ENCODE peak calls at places on chromosome X, in eight cellular contexts. Y is stomach; P is effector memory CD4-positive, alpha-beta T cell; Q is brain microvascular endothelial cell; K is cardiac muscle cell; V is pancreas; Z is endodermal cell; C is suprapubic skin. N is an unnamed sample. For H3K36me3, the result is how much of the 10 kb centered on the place peaks cover.

GRCh38 chrX:42119076-42119475 is 195.7 kb upstream of the CASK start:
- DNase-seq in Y (no peak), P (no peak), Q (peak), K (peak), V (no peak), Z (no peak), C (no peak), N (no peak)

GRCh38 chrX:39149761-39150160 is 348.5 kb downstream of the MID1IP1 start:
- DNase-seq in Y (peak), P (no peak), Q (peak), K (peak), V (peak), Z (peak), C (peak), N (peak)

GRCh38 chrX:92232182-92232581 is 453.0 kb downstream of the PCDH11X start:
- DNase-seq in Y (no peak), P (no peak), Q (no peak), K (peak), V (no peak), Z (no peak), C (no peak), N (no peak)

GRCh38 chrX:109261279-109261678 is 220.6 kb downstream of the GUCY2F start:
- DNase-seq in Y (no peak), P (no peak), Q (no peak), K (peak), V (no peak), Z (no peak), C (no peak), N (no peak)

GRCh38 chrX:18422325-18422724 is 3.1 kb upstream of the CDKL5 start:
- DNase-seq in Y (no peak), P (no peak), Q (peak), K (peak), V (no peak), Z (no peak), C (no peak), N (no peak)

GRCh38 chrX:71107762-71108360 is 1.3 kb upstream of the CXorf65 start:
- DNase-seq in Y (no peak), P (peak), Q (no peak), K (peak), V (no peak), Z (no peak), C (no peak), N (peak)

GRCh38 chrX:37423864-37424569 is 74.9 kb downstream of the PRRG1 start:
- DNase-seq in Y (no peak), P (no peak), Q (peak), K (peak), V (no peak), Z (no peak), C (no peak), N (no peak)

GRCh38 chrX:11435568-11435967 is 142.4 kb downstream of the AMELX start:
- DNase-seq in Y (no peak), P (no peak), Q (no peak), K (peak), V (no peak), Z (no peak), C (no peak), N (no peak)

GRCh38 chrX:118901991-118902390 is 72.4 kb upstream of the LONRF3 start:
- DNase-seq in Y (no peak), P (no peak), Q (no peak), K (no peak), V (no peak), Z (no peak), C (no peak), N (no peak)

GRCh38 chrX:46811101-46811500 is 25.7 kb upstream of the RP2 start:
- DNase-seq in Y (no peak), P (no peak), Q (no peak), K (no peak), V (no peak), Z (no peak), C (no peak), N (no peak)

GRCh38 chrX:136764206-136764605 is 16.5 kb downstream of the ARHGEF6 start:
- DNase-seq in Y (no peak), P (no peak), Q (no peak), K (no peak), V (no peak), Z (no peak), C (no peak), N (no peak)

GRCh38 chrX:150504399-150505186 is 63.8 kb upstream of the MTM1 start:
- DNase-seq in Y (no peak), P (no peak), Q (no peak), K (no peak), V (no peak), Z (peak), C (no peak), N (no peak)

GRCh38 chrX:56728321-56728720 is 722 bp upstream of the NBDY start:
- DNase-seq in Y (no peak), P (no peak), Q (no peak), K (peak), V (no peak), Z (no peak), C (no peak), N (no peak)

GRCh38 chrX:148601034-148601433 is 100.6 kb downstream of the AFF2 start:
- DNase-seq in Y (no peak), P (no peak), Q (no peak), K (peak), V (no peak), Z (no peak), C (no peak), N (no peak)

GRCh38 chrX:95056901-95057300 is 1382.9 kb downstream of the FAM133A start:
- DNase-seq in Y (no peak), P (no peak), Q (no peak), K (peak), V (no peak), Z (no peak), C (no peak), N (no peak)

GRCh38 chrX:23788946-23789345 is 6.0 kb downstream of the SAT1 start:
- DNase-seq in Y (no peak), P (no peak), Q (no peak), K (peak), V (no peak), Z (no peak), C (no peak), N (no peak)

GRCh38 chrX:152810403-152810802 is 20.2 kb downstream of the CETN2 start:
- DNase-seq in Y (no peak), P (no peak), Q (no peak), K (no peak), V (no peak), Z (no peak), C (no peak), N (no peak)

GRCh38 chrX:38879631-38880220 is 78.5 kb downstream of the MID1IP1 start:
- DNase-seq in Y (peak), P (no peak), Q (no peak), K (no peak), V (peak), Z (no peak), C (no peak), N (no peak)

GRCh38 chrX:19774905-19775304 is 112.5 kb downstream of the SH3KBP1 start:
- DNase-seq in Y (no peak), P (no peak), Q (no peak), K (no peak), V (no peak), Z (no peak), C (no peak), N (no peak)

GRCh38 chrX:152725409-152725808 is 8.1 kb downstream of the CSAG1 start:
- DNase-seq in Y (no peak), P (no peak), Q (no peak), K (no peak), V (no peak), Z (peak), C (no peak), N (no peak)

GRCh38 chrX:1421433-1422134 is 29.7 kb upstream of the SLC25A6 start:
- DNase-seq in Y (no peak), P (no peak), Q (no peak), K (no peak), V (no peak), Z (no peak), C (peak), N (no peak)

GRCh38 chrX:115616943-115617563 is 56.1 kb downstream of the PLS3 start:
- DNase-seq in Y (no peak), P (no peak), Q (peak), K (peak), V (no peak), Z (peak), C (no peak), N (no peak)

GRCh38 chrX:11137543-11138139 is 26.5 kb downstream of the HCCS start:
- DNase-seq in Y (no peak), P (no peak), Q (peak), K (peak), V (no peak), Z (no peak), C (no peak), N (peak)

GRCh38 chrX:41337140-41337539 is 3.2 kb downstream of the DDX3X start:
- DNase-seq in Y (no peak), P (no peak), Q (no peak), K (no peak), V (no peak), Z (no peak), C (no peak), N (no peak)

GRCh38 chrX:50638123-50638522 is 167.5 kb upstream of the DGKK start:
- DNase-seq in Y (no peak), P (no peak), Q (no peak), K (peak), V (no peak), Z (no peak), C (no peak), N (peak)

GRCh38 chrX:6910218-6910617 is 237.3 kb upstream of the STS start:
- DNase-seq in Y (no peak), P (no peak), Q (no peak), K (no peak), V (no peak), Z (no peak), C (no peak), N (no peak)

GRCh38 chrX:40100141-40100536 is 2.4 kb upstream of the BCOR start:
- DNase-seq in Y (peak), P (no peak), Q (no peak), K (peak), V (no peak), Z (peak), C (no peak), N (no peak)

GRCh38 chrX:97490656-97491055 is 606.9 kb downstream of the RPA4 start:
- DNase-seq in Y (no peak), P (no peak), Q (no peak), K (no peak), V (no peak), Z (no peak), C (no peak), N (no peak)

GRCh38 chrX:46929439-46930018 is 17.3 kb downstream of the JADE3 start:
- DNase-seq in Y (no peak), P (no peak), Q (peak), K (peak), V (no peak), Z (no peak), C (no peak), N (no peak)

GRCh38 chrX:112849010-112849409 is 8.4 kb upstream of the AMOT start:
- DNase-seq in Y (no peak), P (no peak), Q (no peak), K (peak), V (no peak), Z (no peak), C (no peak), N (no peak)

GRCh38 chrX:134171661-134172587 is 65.1 kb upstream of the CCDC160 start:
- DNase-seq in Y (peak), P (no peak), Q (no peak), K (peak), V (peak), Z (peak), C (no peak), N (peak)

GRCh38 chrX:104921606-104922205 is 298.8 kb downstream of the TEX13A start:
- DNase-seq in Y (no peak), P (no peak), Q (no peak), K (no peak), V (peak), Z (peak), C (no peak), N (no peak)

GRCh38 chrX:112819013-112819635 is 21.5 kb downstream of the AMOT start:
- DNase-seq in Y (no peak), P (no peak), Q (no peak), K (peak), V (no peak), Z (no peak), C (no peak), N (no peak)

GRCh38 chrX:136525738-136526606 is 6.0 kb upstream of the VGLL1 start:
- DNase-seq in Y (peak), P (no peak), Q (peak), K (peak), V (peak), Z (no peak), C (no peak), N (no peak)

GRCh38 chrX:32010948-32011347 is 939.1 kb upstream of the FTHL17 start:
- DNase-seq in Y (no peak), P (no peak), Q (no peak), K (no peak), V (no peak), Z (no peak), C (no peak), N (no peak)

GRCh38 chrX:28847423-28847822 is 260.2 kb downstream of the IL1RAPL1 start:
- DNase-seq in Y (no peak), P (no peak), Q (peak), K (peak), V (no peak), Z (peak), C (no peak), N (no peak)

GRCh38 chrX:87299563-87300160 is 217.9 kb upstream of the KLHL4 start:
- DNase-seq in Y (no peak), P (no peak), Q (no peak), K (peak), V (no peak), Z (no peak), C (no peak), N (no peak)

GRCh38 chrX:24243692-24244091 is 70.2 kb downstream of the SUPT20HL2 start:
- DNase-seq in Y (no peak), P (no peak), Q (no peak), K (peak), V (no peak), Z (no peak), C (no peak), N (no peak)

GRCh38 chrX:132023896-132024386 is 839 bp downstream of the STK26 start:
- DNase-seq in Y (no peak), P (peak), Q (no peak), K (no peak), V (no peak), Z (no peak), C (no peak), N (peak)

DNA sequence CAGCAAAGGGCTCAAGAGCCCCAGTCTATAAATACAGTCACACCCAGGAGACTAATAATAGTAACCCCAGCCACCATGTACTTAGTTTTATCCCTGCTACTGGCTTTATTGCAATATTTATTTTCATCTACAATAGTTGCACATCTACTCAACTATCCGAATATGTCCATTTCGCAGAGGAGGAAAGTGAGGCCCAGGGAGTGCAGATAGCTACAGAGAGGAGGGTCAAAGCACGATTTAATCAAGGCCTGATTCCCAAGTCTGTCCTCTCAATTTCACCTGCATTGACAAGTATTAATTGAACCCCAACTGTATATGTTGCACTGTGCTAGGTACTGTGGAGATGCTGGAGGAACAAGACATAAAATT is 4.0 kb upstream of the PLP2 start:
- DNase-seq in Y (no peak), P (no peak), Q (no peak), K (no peak), V (no peak), Z (no peak), C (no peak), N (no peak)
- H3K27ac ChIP-seq in Y (peak), P (no peak), Q (peak), K (peak), V (peak), Z (no peak), C (peak), N (peak)

GRCh38 chrX:21730011-21730410 is 27.9 kb downstream of the SMPX start:
- DNase-seq in Y (no peak), P (no peak), Q (no peak), K (no peak), V (no peak), Z (no peak), C (no peak), N (no peak)

GRCh38 chrX:21723814-21724213 is 34.1 kb downstream of the SMPX start:
- DNase-seq in Y (no peak), P (no peak), Q (no peak), K (no peak), V (no peak), Z (no peak), C (no peak), N (no peak)

GRCh38 chrX:21725498-21725897 is 32.4 kb downstream of the SMPX start:
- DNase-seq in Y (no peak), P (no peak), Q (no peak), K (no peak), V (no peak), Z (no peak), C (no peak), N (no peak)

GRCh38 chrX:21725916-21726315 is 32.0 kb downstream of the SMPX start:
- DNase-seq in Y (no peak), P (no peak), Q (no peak), K (no peak), V (no peak), Z (no peak), C (no peak), N (no peak)

GRCh38 chrX:21728276-21728968 is 29.5 kb downstream of the SMPX start:
- DNase-seq in Y (no peak), P (no peak), Q (no peak), K (no peak), V (no peak), Z (no peak), C (no peak), N (no peak)
- H3K4me3 ChIP-seq in Y (no peak), P (no peak), Q (no peak), K (no peak), V (no peak), Z (no peak), C (no peak), N (no peak)

GRCh38 chrX:154354516-154354915 is 19.9 kb downstream of the FLNA start:
- DNase-seq in Y (no peak), P (no peak), Q (no peak), K (no peak), V (no peak), Z (no peak), C (no peak), N (no peak)
- H3K36me3 ChIP-seq in Y (half or more), P (half or more), Q (half or more), K (under half), V (under half), Z (half or more), C (half or more), N (half or more)

GRCh38 chrX:45524296-45524695 is 323.6 kb upstream of the DIPK2B start:
- DNase-seq in Y (no peak), P (no peak), Q (peak), K (peak), V (no peak), Z (no peak), C (no peak), N (no peak)
- H3K27ac ChIP-seq in Y (no peak), P (no peak), Q (no peak), K (no peak), V (no peak), Z (no peak), C (no peak), N (no peak)

DNA sequence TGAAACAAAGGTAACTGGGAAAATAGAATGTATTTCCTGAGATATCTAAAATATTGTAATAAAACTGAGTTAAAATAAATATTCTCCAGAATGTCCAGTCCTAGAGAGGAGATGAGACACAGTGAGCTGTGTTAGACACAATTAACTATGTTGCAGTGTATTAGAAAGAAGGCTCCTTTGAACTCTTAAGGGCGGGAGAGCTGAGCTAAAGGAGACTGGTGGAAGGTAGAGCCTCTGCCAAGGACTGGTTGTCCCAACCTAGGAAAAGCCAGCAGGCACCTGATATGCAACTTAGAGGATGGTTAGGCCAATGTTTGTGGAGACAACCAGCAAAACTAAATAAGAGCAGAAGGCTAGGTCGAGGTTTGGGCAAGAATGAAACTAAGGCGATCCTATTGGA is 4.3 kb downstream of the ASB11 start:
- DNase-seq in Y (no peak), P (no peak), Q (no peak), K (no peak), V (no peak), Z (no peak), C (no peak), N (no peak)
- H3K4me3 ChIP-seq in Y (no peak), P (no peak), Q (no peak), K (no peak), V (no peak), Z (no peak), C (no peak), N (no peak)

GRCh38 chrX:72139538-72139937 is 7.8 kb upstream of the RTL5 start:
- DNase-seq in Y (no peak), P (no peak), Q (no peak), K (no peak), V (no peak), Z (no peak), C (no peak), N (no peak)

GRCh38 chrX:72142931-72143709 is 11.4 kb upstream of the RTL5 start:
- DNase-seq in Y (no peak), P (no peak), Q (no peak), K (no peak), V (no peak), Z (no peak), C (no peak), N (no peak)

GRCh38 chrX:72142094-72142843 is 10.6 kb upstream of the RTL5 start:
- DNase-seq in Y (no peak), P (no peak), Q (no peak), K (no peak), V (no peak), Z (no peak), C (no peak), N (no peak)

GRCh38 chrX:72137846-72138455 is 6.2 kb upstream of the RTL5 start:
- DNase-seq in Y (no peak), P (no peak), Q (no peak), K (no peak), V (no peak), Z (no peak), C (no peak), N (no peak)

DNA sequence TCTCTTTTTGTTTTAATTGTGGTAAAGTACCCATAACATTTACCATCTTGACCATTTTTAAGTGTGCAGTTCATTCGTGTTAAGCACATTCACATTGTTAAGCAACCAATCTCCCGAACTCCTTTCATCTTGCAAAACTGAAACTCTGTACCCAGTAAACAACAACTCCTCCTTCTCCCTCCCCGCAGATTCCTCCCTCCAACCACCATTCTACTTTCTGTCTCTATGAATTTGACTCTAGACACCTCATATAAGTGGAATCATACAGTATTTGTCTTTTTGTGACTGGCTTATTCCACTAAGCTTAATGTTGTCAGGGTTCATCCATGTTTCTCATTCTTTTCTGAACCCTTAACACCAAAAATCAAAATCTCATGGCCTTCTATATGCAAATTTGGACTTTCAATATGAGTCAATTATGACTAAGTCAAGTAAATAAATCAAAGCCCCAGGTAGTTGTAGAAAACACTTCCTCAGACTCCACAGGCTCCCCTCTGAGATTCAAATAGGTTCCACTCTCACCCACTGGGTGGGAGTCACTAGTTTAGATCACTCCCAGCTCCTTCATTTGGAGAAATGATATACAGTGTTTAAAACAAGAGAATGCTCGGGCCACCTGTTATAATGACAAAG is 9.8 kb upstream of the RTL5 start:
- DNase-seq in Y (no peak), P (no peak), Q (no peak), K (no peak), V (no peak), Z (no peak), C (no peak), N (no peak)
- H3K36me3 ChIP-seq in Y (under half), P (under half), Q (under half), K (under half), V (under half), Z (under half), C (under half), N (under half)

GRCh38 chrX:21373637-21374162 is 518 bp upstream of the CNKSR2 start:
- DNase-seq in Y (no peak), P (no peak), Q (no peak), K (no peak), V (peak), Z (no peak), C (no peak), N (no peak)
- H3K27ac ChIP-seq in Y (peak), P (no peak), Q (no peak), K (no peak), V (peak), Z (no peak), C (peak), N (no peak)

GRCh38 chrX:16664059-16664458 is 14.1 kb downstream of the S100G start:
- DNase-seq in Y (no peak), P (no peak), Q (no peak), K (no peak), V (no peak), Z (no peak), C (no peak), N (no peak)
- H3K4me3 ChIP-seq in Y (no peak), P (no peak), Q (no peak), K (no peak), V (no peak), Z (no peak), C (no peak), N (no peak)

N was measured in CD8-positive, alpha-beta memory T cell.